ENCODE peak calls at places on chromosomes 3 and 15, in ten cellular contexts. One of them, this sample, is unnamed.

GRCh38 chr15:91104111-91104510 is 4.1 kb downstream of the SV2B start:
- DNase-seq in neural crest cell: no peak
- DNase-seq in activated CD4-positive, alpha-beta T cell treated with anti-CD3 and anti-CD28 coated beads, Interleukin-2, amount 10 ng/mL, durations not matched to agents 7 days and 5 days: no peak
- DNase-seq in RPMI7951: peak; percentile 19
- DNase-seq in fibroblast of the conjunctiva: no peak
- DNase-seq in cardiac fibroblast: no peak
- DNase-seq in sciatic nerve: no peak
- DNase-seq in iris pigment epithelial cell: no peak
- DNase-seq in NCI-H1092: peak; percentile 70
- DNase-seq in stimulated activated CD4-positive, alpha-beta T cell treated with anti-CD3 and anti-CD28 coated beads, Interleukin-12 subunit alpha, Interleukin-12 subunit beta, amount 100 ng/mL, for 48 hours: no peak
- DNase-seq in this sample: no peak

GRCh38 chr3:141913150-141913811 is 36.8 kb downstream of the ATP1B3 start:
- DNase-seq in neural crest cell: no peak
- DNase-seq in activated CD4-positive, alpha-beta T cell treated with anti-CD3 and anti-CD28 coated beads, Interleukin-2, amount 10 ng/mL, durations not matched to agents 7 days and 5 days: peak; percentile 75
- DNase-seq in RPMI7951: peak; percentile 63
- DNase-seq in fibroblast of the conjunctiva: peak; percentile 53
- DNase-seq in cardiac fibroblast: peak; percentile 80
- DNase-seq in sciatic nerve: no peak
- DNase-seq in iris pigment epithelial cell: peak; percentile 68
- DNase-seq in NCI-H1092: peak; percentile 31
- DNase-seq in stimulated activated CD4-positive, alpha-beta T cell treated with anti-CD3 and anti-CD28 coated beads, Interleukin-12 subunit alpha, Interleukin-12 subunit beta, amount 100 ng/mL, for 48 hours: no peak
- DNase-seq in this sample: peak; percentile 48

GRCh38 chr3:122123885-122124284 is 59.6 kb upstream of the CASR start:
- DNase-seq in neural crest cell: no peak
- DNase-seq in activated CD4-positive, alpha-beta T cell treated with anti-CD3 and anti-CD28 coated beads, Interleukin-2, amount 10 ng/mL, durations not matched to agents 7 days and 5 days: no peak
- DNase-seq in RPMI7951: no peak
- DNase-seq in fibroblast of the conjunctiva: no peak
- DNase-seq in cardiac fibroblast: no peak
- DNase-seq in sciatic nerve: no peak
- DNase-seq in iris pigment epithelial cell: no peak
- DNase-seq in NCI-H1092: no peak
- DNase-seq in stimulated activated CD4-positive, alpha-beta T cell treated with anti-CD3 and anti-CD28 coated beads, Interleukin-12 subunit alpha, Interleukin-12 subunit beta, amount 100 ng/mL, for 48 hours: no peak
- DNase-seq in this sample: no peak

GRCh38 chr3:168250415-168250861 is 154.7 kb upstream of the GOLIM4 start:
- DNase-seq in neural crest cell: no peak
- DNase-seq in activated CD4-positive, alpha-beta T cell treated with anti-CD3 and anti-CD28 coated beads, Interleukin-2, amount 10 ng/mL, durations not matched to agents 7 days and 5 days: no peak
- DNase-seq in RPMI7951: no peak
- DNase-seq in fibroblast of the conjunctiva: no peak
- DNase-seq in cardiac fibroblast: peak; percentile 1
- DNase-seq in sciatic nerve: no peak
- DNase-seq in iris pigment epithelial cell: no peak
- DNase-seq in NCI-H1092: no peak
- DNase-seq in stimulated activated CD4-positive, alpha-beta T cell treated with anti-CD3 and anti-CD28 coated beads, Interleukin-12 subunit alpha, Interleukin-12 subunit beta, amount 100 ng/mL, for 48 hours: no peak
- DNase-seq in this sample: no peak

GRCh38 chr3:122916580-122916979 is 111.0 kb downstream of the SEMA5B start:
- DNase-seq in neural crest cell: no peak
- DNase-seq in activated CD4-positive, alpha-beta T cell treated with anti-CD3 and anti-CD28 coated beads, Interleukin-2, amount 10 ng/mL, durations not matched to agents 7 days and 5 days: no peak
- DNase-seq in RPMI7951: no peak
- DNase-seq in fibroblast of the conjunctiva: no peak
- DNase-seq in cardiac fibroblast: no peak
- DNase-seq in sciatic nerve: no peak
- DNase-seq in iris pigment epithelial cell: no peak
- DNase-seq in NCI-H1092: no peak
- DNase-seq in stimulated activated CD4-positive, alpha-beta T cell treated with anti-CD3 and anti-CD28 coated beads, Interleukin-12 subunit alpha, Interleukin-12 subunit beta, amount 100 ng/mL, for 48 hours: no peak
- DNase-seq in this sample: no peak

GRCh38 chr3:41202834-41203345 is 3.6 kb downstream of the CTNNB1 start:
- DNase-seq in neural crest cell: no peak
- DNase-seq in activated CD4-positive, alpha-beta T cell treated with anti-CD3 and anti-CD28 coated beads, Interleukin-2, amount 10 ng/mL, durations not matched to agents 7 days and 5 days: no peak
- DNase-seq in RPMI7951: peak; percentile 74
- DNase-seq in fibroblast of the conjunctiva: peak; percentile 45
- DNase-seq in cardiac fibroblast: peak; percentile 75
- DNase-seq in sciatic nerve: no peak
- DNase-seq in iris pigment epithelial cell: peak; percentile 67
- DNase-seq in NCI-H1092: no peak
- DNase-seq in stimulated activated CD4-positive, alpha-beta T cell treated with anti-CD3 and anti-CD28 coated beads, Interleukin-12 subunit alpha, Interleukin-12 subunit beta, amount 100 ng/mL, for 48 hours: no peak
- DNase-seq in this sample: peak; percentile 68

GRCh38 chr3:134364061-134364935 is 9.9 kb downstream of the AMOTL2 start:
- DNase-seq in neural crest cell: peak; percentile 66
- DNase-seq in activated CD4-positive, alpha-beta T cell treated with anti-CD3 and anti-CD28 coated beads, Interleukin-2, amount 10 ng/mL, durations not matched to agents 7 days and 5 days: peak; percentile 33
- DNase-seq in RPMI7951: peak; percentile 97
- DNase-seq in fibroblast of the conjunctiva: peak; percentile 94
- DNase-seq in cardiac fibroblast: peak; percentile 99
- DNase-seq in sciatic nerve: peak; percentile 94
- DNase-seq in iris pigment epithelial cell: peak; percentile 99
- DNase-seq in NCI-H1092: peak; percentile 26
- DNase-seq in stimulated activated CD4-positive, alpha-beta T cell treated with anti-CD3 and anti-CD28 coated beads, Interleukin-12 subunit alpha, Interleukin-12 subunit beta, amount 100 ng/mL, for 48 hours: no peak
- DNase-seq in this sample: peak; percentile 98

GRCh38 chr15:45168286-45168685 is 19.5 kb downstream of the SHF start:
- DNase-seq in neural crest cell: no peak
- DNase-seq in activated CD4-positive, alpha-beta T cell treated with anti-CD3 and anti-CD28 coated beads, Interleukin-2, amount 10 ng/mL, durations not matched to agents 7 days and 5 days: no peak
- DNase-seq in RPMI7951: no peak
- DNase-seq in fibroblast of the conjunctiva: no peak
- DNase-seq in cardiac fibroblast: no peak
- DNase-seq in sciatic nerve: no peak
- DNase-seq in iris pigment epithelial cell: no peak
- DNase-seq in NCI-H1092: no peak
- DNase-seq in stimulated activated CD4-positive, alpha-beta T cell treated with anti-CD3 and anti-CD28 coated beads, Interleukin-12 subunit alpha, Interleukin-12 subunit beta, amount 100 ng/mL, for 48 hours: no peak
- DNase-seq in this sample: no peak